ENCODE peak calls at places on chromosomes 13 and 19, in four cellular contexts. P, B, F and Z are unnamed samples.

GRCh38 chr13:112475889-112476288 is 99.7 kb downstream of the SPACA7 start:
- DNase-seq in F (no peak), B (no peak), P (no peak), Z (no peak)

GRCh38 chr13:46496086-46496485 is 56.9 kb upstream of the LRCH1 start:
- DNase-seq in B (no peak), F (no peak), P (no peak), Z (no peak)

GRCh38 chr19:41384351-41384750 is 8.0 kb downstream of the TMEM91 start:
- DNase-seq in F (no peak), P (no peak), B (no peak), Z (no peak)

GRCh38 chr19:13103961-13104847 is 1.5 kb upstream of the LYL1 start:
- DNase-seq in P (peak; percentile 50), B (peak; percentile 69), F (peak; percentile 64), Z (no peak)

GRCh38 chr19:47534628-47535027 is 19.8 kb upstream of the NAPA start:
- DNase-seq in P (no peak), F (no peak), B (no peak), Z (no peak)

GRCh38 chr19:14381689-14382474 is 638 bp downstream of the ADGRE5 start:
- DNase-seq in B (peak; percentile 78), P (peak; percentile 69), F (peak; percentile 62), Z (no peak)

GRCh38 chr19:42281175-42282035 is 12.4 kb downstream of the CIC start:
- DNase-seq in B (no peak), P (no peak), F (peak; percentile 75), Z (no peak)

GRCh38 chr13:42612021-42612765 is 38.2 kb downstream of the TNFSF11 start:
- DNase-seq in B (no peak), P (peak; percentile 76), F (no peak), Z (no peak)

GRCh38 chr13:107835339-107836018 is 379.9 kb downstream of the LIG4 start:
- DNase-seq in B (no peak), F (no peak), P (peak; percentile 92), Z (peak; percentile 56)

GRCh38 chr13:59435024-59435423 is 728.7 kb downstream of the DIAPH3 start:
- DNase-seq in B (no peak), F (no peak), P (no peak), Z (no peak)

GRCh38 chr13:34346626-34347025 is 528.7 kb downstream of the RFC3 start:
- DNase-seq in B (no peak), P (no peak), F (no peak), Z (no peak)

GRCh38 chr13:30442854-30443379 is 20.6 kb downstream of the UBE2L5 start:
- DNase-seq in B (no peak), P (no peak), F (no peak), Z (no peak)

GRCh38 chr13:48199404-48199991 is 33.5 kb upstream of the ITM2B start:
- DNase-seq in B (no peak), P (no peak), F (no peak), Z (no peak)

GRCh38 chr19:28403698-28404099 is 809.3 kb downstream of the UQCRFS1 start:
- DNase-seq in F (no peak), P (no peak), B (no peak), Z (no peak)

GRCh38 chr13:114257014-114257413 is 22.3 kb downstream of the CDC16 start:
- DNase-seq in B (no peak), P (no peak), F (no peak), Z (no peak)

GRCh38 chr13:65985632-65986031 is 1244.5 kb downstream of the PCDH9 start:
- DNase-seq in B (no peak), P (peak; percentile 34), F (no peak), Z (no peak)
- TF ChIP-seq CTCF in B (no peak), P (peak; percentile 48), F (no peak), Z (peak; percentile 25)

GRCh38 chr19:11697284-11697855 is 41.4 kb downstream of the ZNF823 start:
- DNase-seq in F (no peak), P (no peak), B (no peak), Z (no peak)

GRCh38 chr19:11698231-11698630 is 40.5 kb downstream of the ZNF823 start:
- DNase-seq in P (no peak), B (no peak), F (no peak), Z (no peak)

GRCh38 chr19:11692127-11692790 is 46.5 kb downstream of the ZNF823 start:
- DNase-seq in F (no peak), P (no peak), B (no peak), Z (peak; percentile 49)

GRCh38 chr19:11694533-11695439 is 44.0 kb downstream of the ZNF823 start:
- DNase-seq in B (peak; percentile 74), F (peak; percentile 98), P (peak; percentile 97), Z (peak; percentile 49)

DNA sequence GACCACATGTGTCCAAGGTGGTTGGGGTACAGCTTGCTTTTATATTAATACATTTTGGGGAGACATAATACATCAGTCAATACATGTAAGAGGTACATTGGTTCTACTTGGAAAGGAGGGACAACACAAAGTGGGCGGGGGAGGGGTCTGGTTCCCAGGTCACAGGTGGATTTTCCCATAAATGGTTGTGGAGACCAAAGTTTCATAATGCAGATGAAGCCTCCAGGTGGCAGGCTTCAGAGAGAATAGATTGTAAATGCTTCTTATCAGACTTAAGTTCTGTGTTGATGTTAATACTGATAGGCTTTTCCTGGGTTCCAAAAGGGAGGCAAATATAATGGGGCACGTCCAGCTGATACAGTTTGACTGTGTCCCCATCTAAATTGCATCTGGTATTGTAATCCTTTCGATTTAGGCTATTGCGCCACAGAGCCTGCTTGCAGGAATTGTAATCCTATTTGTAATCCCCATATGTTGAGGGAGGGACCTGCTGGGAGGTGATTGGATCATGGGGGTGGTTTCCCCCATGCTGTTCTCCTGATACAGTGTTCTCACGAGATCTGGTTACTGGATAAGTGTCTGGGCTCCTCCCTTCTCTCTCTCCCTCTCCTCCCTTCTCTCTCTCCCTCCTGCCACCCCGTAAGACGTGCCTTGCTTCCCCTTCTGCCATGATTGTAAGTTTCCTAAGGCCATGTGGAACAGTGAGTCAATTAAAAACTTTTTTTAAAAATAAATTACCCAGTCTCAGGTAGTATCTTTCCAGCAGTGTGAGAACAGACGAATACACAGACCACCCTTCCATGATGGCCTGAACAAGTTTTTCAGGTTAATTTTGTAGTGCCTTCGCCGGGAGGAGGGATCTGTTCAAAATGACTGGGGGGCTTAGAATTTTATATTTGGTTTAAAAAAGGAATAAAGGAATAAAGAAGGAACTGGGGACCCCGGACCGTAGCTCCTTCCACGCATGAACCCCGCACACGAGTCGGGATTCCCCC is 44.9 kb downstream of the ZNF823 start:
- DNase-seq in B (no peak), P (peak; percentile 52), F (no peak), Z (no peak)
- H3K4me3 ChIP-seq in B (peak overlapping the region; percentile 71), P (peak overlapping the region; percentile 83), F (peak overlapping the region; percentile 75), Z (peak overlapping the region; percentile 85)

GRCh38 chr13:88979465-88980180 is 1308.5 kb downstream of the SLITRK5 start:
- DNase-seq in F (no peak), B (no peak), P (peak; percentile 3), Z (no peak)
- TF ChIP-seq CTCF in F (no peak), B (no peak), P (peak; percentile 31), Z (peak; percentile 23)

GRCh38 chr19:39397360-39398296 is 6.5 kb downstream of the MED29 start:
- DNase-seq in B (peak; percentile 98), P (peak; percentile 78), F (peak; percentile 91), Z (no peak)
- H3K4me3 ChIP-seq in B (peak overlapping the region; percentile 12), P (no peak overlapping the region), F (no peak overlapping the region), Z (no peak overlapping the region)